ENCODE peak calls at places on chromosomes 12 and 14, in ten cellular contexts. B is NCI-H345; A is heart left ventricle; G is HEK293T; W is stimulated activated CD4-positive, alpha-beta T cell treated with anti-CD3 and anti-CD28 coated beads, Interleukin-1b, Interleukin-23, amount 100 ng/mL, for 48 hours; M is posterior vena cava; C is CD4-positive, alpha-beta T cell; H is activated T-cell treated with anti-CD3 and anti-CD28 coated beads, Interleukin-2, amount 50 U/mL, for 48 hours; F is NCI-H2029 treated with DMSO at 0.1 percent for 48 hours; U is mucosa of gallbladder. S is an unnamed sample.

GRCh38 chr14:106877527-106877926 is 1351.1 kb downstream of the TMEM121 start:
- DNase-seq in B (no peak), A (no peak), G (no peak), W (no peak), M (no peak), C (no peak), H (no peak), F (no peak), U (no peak), S (no peak)

GRCh38 chr12:50685641-50686040 is 78.3 kb upstream of the ATF1 start:
- DNase-seq in B (no peak), A (no peak), G (no peak), W (no peak), M (no peak), C (no peak), H (no peak), F (no peak), U (no peak), S (no peak)

GRCh38 chr14:97073622-97074021 is 276.4 kb downstream of the VRK1 start:
- DNase-seq in B (no peak), A (no peak), G (no peak), W (no peak), M (no peak), C (no peak), H (no peak), F (no peak), U (no peak), S (no peak)

GRCh38 chr12:70196732-70197361 is 46.4 kb upstream of the CNOT2 start:
- DNase-seq in B (no peak), A (no peak), G (no peak), W (no peak), M (no peak), C (no peak), H (no peak), F (no peak), U (no peak), S (no peak)

GRCh38 chr12:97386133-97386581 is 76.4 kb upstream of the RMST start:
- DNase-seq in B (no peak), A (no peak), G (no peak), W (no peak), M (no peak), C (no peak), H (no peak), F (no peak), U (no peak), S (no peak)

GRCh38 chr12:57218030-57218853 is 1.6 kb downstream of the NXPH4 start:
- DNase-seq in B (no peak), A (no peak), G (no peak), W (no peak), M (no peak), C (no peak), H (no peak), F (no peak), U (no peak), S (no peak)

GRCh38 chr12:87596134-87596533 is 433.1 kb downstream of the C12orf50 start:
- DNase-seq in B (no peak), A (no peak), G (no peak), W (no peak), M (no peak), C (no peak), H (no peak), F (no peak), U (no peak), S (no peak)

GRCh38 chr12:58087428-58088117 is 146.2 kb downstream of the ATP23 start:
- DNase-seq in B (no peak), A (no peak), G (no peak), W (no peak), M (no peak), C (no peak), H (no peak), F (no peak), U (no peak), S (no peak)

GRCh38 chr14:103534576-103535061 is 5.6 kb downstream of the TRMT61A start:
- DNase-seq in B (no peak), A (no peak), G (no peak), W (no peak), M (no peak), C (no peak), H (no peak), F (no peak), U (no peak), S (no peak)

GRCh38 chr14:75147423-75148071 is 20.7 kb upstream of the NEK9 start:
- DNase-seq in B (no peak), A (peak), G (no peak), W (peak), M (peak), C (no peak), H (no peak), F (no peak), U (peak), S (peak)

GRCh38 chr12:102061096-102061555 is 665 bp downstream of the WASHC3 start:
- DNase-seq in B (no peak), A (no peak), G (no peak), W (no peak), M (no peak), C (no peak), H (no peak), F (no peak), U (no peak), S (peak)

GRCh38 chr12:116303929-116304328 is 26.4 kb upstream of the MED13L start:
- DNase-seq in B (no peak), A (no peak), G (no peak), W (no peak), M (no peak), C (no peak), H (no peak), F (no peak), U (no peak), S (peak)

GRCh38 chr12:24500466-24501232 is 448.3 kb downstream of the BCAT1 start:
- DNase-seq in B (no peak), A (no peak), G (no peak), W (no peak), M (no peak), C (no peak), H (no peak), F (no peak), U (no peak), S (no peak)

GRCh38 chr12:65595016-65595560 is 229.2 kb upstream of the HMGA2 start:
- DNase-seq in B (no peak), A (no peak), G (no peak), W (no peak), M (no peak), C (no peak), H (no peak), F (no peak), U (no peak), S (no peak)

GRCh38 chr12:46214668-46215429 is 54.0 kb downstream of the SLC38A1 start:
- DNase-seq in B (no peak), A (no peak), G (no peak), W (peak), M (no peak), C (peak), H (peak), F (no peak), U (peak), S (peak)

GRCh38 chr12:16359512-16360491 is 12.4 kb downstream of the MGST1 start:
- DNase-seq in B (peak), A (peak), G (peak), W (peak), M (peak), C (no peak), H (peak), F (no peak), U (no peak), S (peak)

GRCh38 chr14:70803321-70804110 is 5.8 kb downstream of the MAP3K9 start:
- DNase-seq in B (no peak), A (no peak), G (no peak), W (no peak), M (no peak), C (no peak), H (no peak), F (no peak), U (no peak), S (peak)

GRCh38 chr12:60259241-60259640 is 663.4 kb downstream of the SLC16A7 start:
- DNase-seq in B (no peak), A (no peak), G (no peak), W (no peak), M (no peak), C (no peak), H (no peak), F (no peak), U (no peak), S (no peak)

GRCh38 chr14:104708606-104709268 is 15.3 kb upstream of the ADSS1 start:
- DNase-seq in B (peak), A (peak), G (peak), W (peak), M (peak), C (peak), H (peak), F (no peak), U (peak), S (peak)

GRCh38 chr14:49621114-49621881 is 699 bp downstream of the MGAT2 start:
- DNase-seq in B (peak), A (peak), G (peak), W (peak), M (peak), C (peak), H (peak), F (no peak), U (peak), S (peak)

GRCh38 chr12:1634590-1635191 is 5.7 kb downstream of the WNT5B start:
- DNase-seq in B (peak), A (peak), G (peak), W (peak), M (peak), C (peak), H (peak), F (peak), U (peak), S (peak)

GRCh38 chr12:80713419-80713818 is 3.3 kb upstream of the MYF5 start:
- DNase-seq in B (no peak), A (no peak), G (no peak), W (no peak), M (no peak), C (no peak), H (no peak), F (no peak), U (no peak), S (no peak)

S was measured in NB4.